ENCODE peak calls at places on chromosomes 3 and 15, in eight cellular contexts. J, R, X, F, L, N, Z and G are unnamed samples.

GRCh38 chr15:100116416-100117190 is 225.2 kb downstream of the ADAMTS17 start:
- DNase-seq in R (no peak), J (no peak), N (no peak), F (no peak), X (peak; percentile 82), L (no peak), Z (no peak), G (no peak)

GRCh38 chr15:29556385-29556784 is 265.9 kb downstream of the TJP1 start:
- DNase-seq in N (no peak), J (peak; percentile 8), F (no peak), R (no peak), L (no peak), X (no peak), Z (no peak), G (no peak)

GRCh38 chr15:68408971-68409370 is 23.0 kb downstream of the ITGA11 start:
- DNase-seq in Z (no peak), F (no peak), L (no peak), N (peak; percentile 47), J (no peak), R (no peak), X (no peak), G (no peak)

GRCh38 chr3:158711886-158712285 is 20.4 kb downstream of the RARRES1 start:
- DNase-seq in R (no peak), F (no peak), J (peak; percentile 82), N (no peak), L (no peak), X (no peak), Z (no peak), G (no peak)

GRCh38 chr15:74620636-74621545 is 5.3 kb downstream of the CLK3 start:
- DNase-seq in Z (peak; percentile 73), L (no peak), X (no peak), R (peak; percentile 50), N (no peak), F (peak; percentile 49), J (peak; percentile 64), G (peak; percentile 80)

GRCh38 chr3:150292891-150293290 is 115.2 kb upstream of the TSC22D2 start:
- DNase-seq in F (no peak), X (no peak), R (no peak), Z (no peak), J (peak; percentile 81), L (no peak), N (no peak), G (no peak)

GRCh38 chr3:32991781-32992180 is 40.3 kb downstream of the CCR4 start:
- DNase-seq in R (no peak), J (no peak), X (no peak), Z (no peak), N (no peak), L (no peak), F (no peak), G (no peak)

GRCh38 chr3:28109829-28110228 is 131.6 kb upstream of the CMC1 start:
- DNase-seq in L (no peak), F (no peak), J (no peak), Z (no peak), X (no peak), R (no peak), N (no peak), G (no peak)

GRCh38 chr3:112002458-112002971 is 3.8 kb downstream of the TAGLN3 start:
- DNase-seq in R (no peak), Z (no peak), N (no peak), F (no peak), J (no peak), X (no peak), L (no peak), G (no peak)

GRCh38 chr3:51568978-51569377 is 30.5 kb downstream of the RAD54L2 start:
- DNase-seq in X (no peak), L (no peak), J (no peak), N (no peak), R (no peak), Z (no peak), F (no peak), G (no peak)

GRCh38 chr15:88543065-88543776 is 3.3 kb downstream of the DET1 start:
- DNase-seq in L (no peak), R (no peak), J (no peak), X (no peak), F (no peak), Z (no peak), N (no peak), G (no peak)

GRCh38 chr3:134544306-134544705 is 58.4 kb downstream of the CEP63 start:
- DNase-seq in N (no peak), J (no peak), R (no peak), L (no peak), Z (no peak), F (no peak), X (no peak), G (no peak)

GRCh38 chr3:13296662-13297061 is 123.5 kb downstream of the NUP210 start:
- DNase-seq in N (no peak), R (no peak), Z (no peak), J (no peak), X (no peak), F (no peak), L (no peak), G (peak; percentile 43)